ENCODE peak calls at places on chromosomes 13 and 19, in eight cellular contexts. Z is naive thymus-derived CD8-positive, alpha-beta T cell; R is uterus; N is A172; Y is HCT116; C is NCI-H1930; I is A549; A is SK-N-SH. M is an unnamed sample.

GRCh38 chr13:97142452-97142851 is 79.7 kb upstream of the MBNL2 start:
- DNase-seq in Z (no peak), R (no peak), N (peak; percentile 62), Y (peak; percentile 78), C (no peak), I (peak; percentile 74), A (no peak), M (no peak)

GRCh38 chr13:43157796-43158195 is 134.4 kb downstream of the DNAJC15 start:
- DNase-seq in Z (no peak), R (no peak), N (no peak), Y (no peak), C (no peak), I (no peak), A (no peak), M (no peak)

GRCh38 chr13:51723529-51723928 is 80.4 kb downstream of the DHRS12 start:
- DNase-seq in Z (no peak), R (no peak), N (no peak), Y (no peak), C (no peak), I (no peak), A (no peak), M (no peak)

GRCh38 chr13:63156816-63157215 is 1741.2 kb upstream of the PCDH20 start:
- DNase-seq in Z (no peak), R (no peak), N (no peak), Y (no peak), C (no peak), I (no peak), A (no peak), M (no peak)

GRCh38 chr13:36788276-36788675 is 30.7 kb upstream of the RFXAP start:
- DNase-seq in Z (no peak), R (no peak), N (peak; percentile 18), Y (no peak), C (no peak), I (no peak), A (no peak), M (no peak)

GRCh38 chr13:59266478-59267063 is 897.2 kb downstream of the DIAPH3 start:
- DNase-seq in Z (no peak), R (no peak), N (no peak), Y (no peak), C (no peak), I (no peak), A (no peak), M (no peak)

GRCh38 chr13:98509271-98510155 is 67.4 kb downstream of the STK24 start:
- DNase-seq in Z (no peak), R (peak; percentile 56), N (peak; percentile 87), Y (peak; percentile 63), C (no peak), I (peak; percentile 76), A (no peak), M (no peak)

GRCh38 chr19:50890422-50891252 is 17.4 kb downstream of the KLK2 start:
- DNase-seq in Z (no peak), R (no peak), N (peak; percentile 41), Y (no peak), C (no peak), I (peak; percentile 44), A (no peak), M (no peak)

GRCh38 chr13:29503041-29503837 is 92.2 kb downstream of the SLC7A1 start:
- DNase-seq in Z (no peak), R (no peak), N (no peak), Y (no peak), C (no peak), I (no peak), A (peak; percentile 55), M (no peak)

GRCh38 chr19:12794936-12795335 is 3.6 kb downstream of the JUNB start:
- DNase-seq in Z (no peak), R (no peak), N (no peak), Y (no peak), C (no peak), I (peak; percentile 54), A (no peak), M (no peak)

GRCh38 chr19:872266-872951 is 12.9 kb downstream of the CFD start:
- DNase-seq in Z (peak; percentile 85), R (peak; percentile 52), N (peak; percentile 94), Y (peak; percentile 61), C (no peak), I (peak; percentile 93), A (no peak), M (no peak)

GRCh38 chr19:19460761-19461265 is 54.5 kb downstream of the TSSK6 start:
- DNase-seq in Z (peak; percentile 47), R (no peak), N (no peak), Y (no peak), C (no peak), I (no peak), A (peak; percentile 72), M (no peak)

GRCh38 chr13:20130652-20131051 is 30.2 kb downstream of the GJA3 start:
- DNase-seq in Z (no peak), R (no peak), N (no peak), Y (no peak), C (no peak), I (no peak), A (no peak), M (no peak)

GRCh38 chr19:8696993-8697392 is 1.6 kb downstream of the ACTL9 start:
- DNase-seq in Z (no peak), R (no peak), N (no peak), Y (no peak), C (no peak), I (no peak), A (no peak), M (no peak)

GRCh38 chr19:1324792-1325567 is 39.3 kb downstream of the EFNA2 start:
- DNase-seq in Z (peak; percentile 23), R (peak; percentile 31), N (peak; percentile 54), Y (peak; percentile 19), C (peak; percentile 37), I (peak; percentile 78), A (peak; percentile 84), M (peak; percentile 34)

GRCh38 chr19:47418595-47419036 is 711 bp downstream of the MEIS3 start:
- DNase-seq in Z (no peak), R (no peak), N (no peak), Y (no peak), C (no peak), I (no peak), A (peak; percentile 65), M (no peak)

GRCh38 chr13:25267715-25268114 is 19.6 kb downstream of the MTMR6 start:
- DNase-seq in Z (no peak), R (no peak), N (peak; percentile 2), Y (no peak), C (no peak), I (peak; percentile 10), A (peak; percentile 17), M (no peak)

GRCh38 chr13:95124959-95125358 is 176.3 kb downstream of the ABCC4 start:
- DNase-seq in Z (no peak), R (no peak), N (no peak), Y (no peak), C (no peak), I (no peak), A (no peak), M (no peak)

GRCh38 chr13:51328488-51328887 is 11.0 kb upstream of the SERPINE3 start:
- DNase-seq in Z (no peak), R (no peak), N (no peak), Y (no peak), C (no peak), I (no peak), A (no peak), M (no peak)

GRCh38 chr19:33467851-33468250 is 53.7 kb downstream of the PEPD start:
- DNase-seq in Z (no peak), R (no peak), N (no peak), Y (no peak), C (no peak), I (no peak), A (no peak), M (no peak)

GRCh38 chr13:31433756-31434155 is 234.0 kb downstream of the B3GLCT start:
- DNase-seq in Z (no peak), R (no peak), N (no peak), Y (no peak), C (no peak), I (no peak), A (no peak), M (no peak)

GRCh38 chr19:6728346-6728745 is 7.9 kb upstream of the C3 start:
- DNase-seq in Z (no peak), R (no peak), N (no peak), Y (no peak), C (no peak), I (no peak), A (no peak), M (no peak)

GRCh38 chr19:17775245-17775927 is 19.6 kb upstream of the B3GNT3 start:
- DNase-seq in Z (peak; percentile 17), R (no peak), N (peak; percentile 62), Y (no peak), C (no peak), I (peak; percentile 53), A (peak; percentile 76), M (no peak)

GRCh38 chr19:3363841-3364500 is 2.4 kb upstream of the NFIC start:
- DNase-seq in Z (no peak), R (no peak), N (no peak), Y (no peak), C (no peak), I (no peak), A (no peak), M (no peak)

GRCh38 chr19:18063463-18063862 is 23.3 kb downstream of the IL12RB1 start:
- DNase-seq in Z (no peak), R (no peak), N (no peak), Y (no peak), C (no peak), I (peak; percentile 51), A (peak; percentile 3), M (no peak)

GRCh38 chr13:37531054-37531453 is 67.5 kb downstream of the POSTN start:
- DNase-seq in Z (no peak), R (no peak), N (no peak), Y (no peak), C (no peak), I (no peak), A (no peak), M (no peak)

GRCh38 chr19:3708207-3708931 is at the start of gene TJP3:
- DNase-seq in Z (no peak), R (no peak), N (peak; percentile 51), Y (peak; percentile 65), C (no peak), I (no peak), A (peak; percentile 35), M (no peak)

GRCh38 chr13:99196466-99197256 is 4.0 kb upstream of the UBAC2 start:
- DNase-seq in Z (no peak), R (no peak), N (no peak), Y (peak; percentile 54), C (no peak), I (no peak), A (no peak), M (no peak)

GRCh38 chr13:36965767-36966166 is 33.4 kb downstream of the ALG5 start:
- DNase-seq in Z (no peak), R (no peak), N (peak; percentile 62), Y (peak; percentile 15), C (no peak), I (no peak), A (no peak), M (no peak)

GRCh38 chr19:38663957-38664502 is 16.6 kb downstream of the ACTN4 start:
- DNase-seq in Z (no peak), R (peak; percentile 80), N (no peak), Y (no peak), C (no peak), I (no peak), A (no peak), M (no peak)

GRCh38 chr19:10228925-10229324 is 2.2 kb downstream of the S1PR2 start:
- DNase-seq in Z (peak; percentile 31), R (peak; percentile 34), N (no peak), Y (no peak), C (no peak), I (peak; percentile 53), A (peak; percentile 45), M (no peak)

GRCh38 chr19:4955274-4955673 is 13.6 kb upstream of the KDM4B start:
- DNase-seq in Z (no peak), R (no peak), N (no peak), Y (no peak), C (no peak), I (no peak), A (no peak), M (no peak)

GRCh38 chr19:8143041-8143440 is 6.4 kb downstream of the FBN3 start:
- DNase-seq in Z (no peak), R (no peak), N (no peak), Y (no peak), C (no peak), I (no peak), A (peak; percentile 41), M (no peak)

GRCh38 chr13:98527526-98527925 is 49.4 kb downstream of the STK24 start:
- DNase-seq in Z (no peak), R (no peak), N (no peak), Y (no peak), C (no peak), I (no peak), A (no peak), M (no peak)

M was measured in NCI-H1417 treated with DMSO at 0.1 percent for 48 hours.